ENCODE peak calls at places on chromosomes 11 and 22, in seven cellular contexts. G is OCI-LY7, D is HCT116, S is neural progenitor cell, Z is PC-3, U is GM23338, R is GM23248. I is an unnamed sample.

GRCh38 chr11:126415669-126416420 is 60.4 kb downstream of the ST3GAL4 start:
- DNase-seq in G (no peak), S (no peak), D (no peak), U (no peak), Z (no peak), R (no peak), I (peak)

GRCh38 chr11:61870429-61871039 is 20.8 kb downstream of the FADS3 start:
- DNase-seq in R (peak), S (no peak), Z (no peak), G (no peak), U (no peak), D (no peak), I (no peak)

GRCh38 chr22:24035296-24035695 is 24.2 kb downstream of the CABIN1 start:
- DNase-seq in S (no peak), D (no peak), Z (no peak), R (no peak), G (no peak), U (no peak), I (no peak)

GRCh38 chr11:13429836-13430235 is 33.2 kb downstream of the BTBD10 start:
- DNase-seq in S (no peak), D (no peak), G (no peak), U (no peak), Z (no peak), R (no peak), I (no peak)

GRCh38 chr11:19459240-19459639 is 218.5 kb upstream of the E2F8 start:
- DNase-seq in R (no peak), G (no peak), D (no peak), Z (no peak), S (no peak), U (no peak), I (no peak)

GRCh38 chr22:23790819-23791736 is 4.3 kb downstream of the SMARCB1 start:
- DNase-seq in G (no peak), Z (no peak), S (no peak), R (peak), U (no peak), D (no peak), I (peak)

GRCh38 chr11:76263657-76264056 is 57.4 kb upstream of the WNT11 start:
- DNase-seq in G (no peak), U (no peak), S (no peak), R (no peak), Z (no peak), D (no peak), I (no peak)

GRCh38 chr11:63609536-63609935 is 4.7 kb downstream of the PLAAT3 start:
- DNase-seq in Z (no peak), D (no peak), R (no peak), S (no peak), G (no peak), U (no peak), I (no peak)

GRCh38 chr11:90774727-90775572 is 552.1 kb upstream of the CHORDC1 start:
- DNase-seq in R (no peak), S (peak), Z (no peak), U (peak), D (no peak), G (no peak), I (no peak)

GRCh38 chr11:63916837-63917684 is at the start of gene RCOR2:
- DNase-seq in U (peak), D (no peak), R (peak), G (peak), Z (peak), S (peak), I (peak)

GRCh38 chr11:125551835-125552342 is 17.4 kb upstream of the EI24 start:
- DNase-seq in G (no peak), U (no peak), Z (no peak), D (no peak), S (no peak), R (no peak), I (no peak)

GRCh38 chr11:5291207-5291838 is 10.4 kb downstream of the OR51B4 start:
- DNase-seq in U (peak), Z (peak), G (peak), S (peak), R (peak), D (peak), I (peak)

GRCh38 chr11:57290288-57290687 is 34.5 kb downstream of the TNKS1BP1 start:
- DNase-seq in Z (peak), U (no peak), D (no peak), G (no peak), S (no peak), R (peak), I (no peak)

GRCh38 chr11:113992459-113993105 is 17.7 kb downstream of the HTR3A start:
- DNase-seq in R (no peak), D (no peak), U (peak), Z (no peak), G (no peak), S (peak), I (no peak)

GRCh38 chr11:76512851-76513653 is 68.2 kb downstream of the EMSY start:
- DNase-seq in R (peak), S (peak), D (peak), Z (peak), U (peak), G (peak), I (peak)

GRCh38 chr11:100612766-100613165 is 74.3 kb upstream of the ARHGAP42 start:
- DNase-seq in R (no peak), U (no peak), Z (peak), G (no peak), S (no peak), D (no peak), I (no peak)

GRCh38 chr11:27619936-27620335 is 80.3 kb downstream of the BDNF start:
- DNase-seq in G (no peak), R (no peak), U (no peak), S (no peak), Z (no peak), D (no peak), I (no peak)

GRCh38 chr22:28207281-28208030 is 288.4 kb upstream of the PITPNB start:
- DNase-seq in R (peak), U (no peak), G (no peak), Z (peak), D (no peak), S (no peak), I (no peak)

GRCh38 chr11:36411202-36411640 is 98.9 kb downstream of the TRAF6 start:
- DNase-seq in S (no peak), G (peak), D (no peak), Z (no peak), U (no peak), R (no peak), I (no peak)

GRCh38 chr22:37502342-37503182 is 16.4 kb upstream of the MFNG start:
- DNase-seq in Z (peak), U (no peak), G (no peak), R (no peak), D (no peak), S (no peak), I (peak)

GRCh38 chr11:72606362-72607100 is 67.7 kb downstream of the PDE2A start:
- DNase-seq in R (peak), S (no peak), D (no peak), U (no peak), G (no peak), Z (no peak), I (no peak)

GRCh38 chr22:38110008-38110862 is at the start of gene BAIAP2L2:
- DNase-seq in S (no peak), D (no peak), U (peak), R (no peak), G (no peak), Z (peak), I (peak)

GRCh38 chr11:94845622-94846021 is 77.5 kb downstream of the AMOTL1 start:
- DNase-seq in U (no peak), D (no peak), R (no peak), S (no peak), G (no peak), Z (peak), I (peak)

GRCh38 chr11:17406082-17406817 is 17.8 kb upstream of the KCNJ11 start:
- DNase-seq in Z (no peak), G (no peak), D (no peak), U (no peak), S (no peak), R (no peak), I (no peak)

GRCh38 chr11:84909740-84910139 is 717.4 kb downstream of the DLG2 start:
- DNase-seq in Z (no peak), D (no peak), R (no peak), U (peak), G (no peak), S (peak), I (no peak)

GRCh38 chr11:100920571-100920970 is 209.0 kb downstream of the PGR start:
- DNase-seq in D (no peak), Z (peak), G (no peak), R (no peak), U (no peak), S (no peak), I (no peak)

GRCh38 chr11:126963115-126963514 is 37.5 kb downstream of the KIRREL3 start:
- DNase-seq in R (no peak), G (no peak), D (no peak), Z (no peak), U (no peak), S (no peak), I (no peak)

GRCh38 chr11:123587044-123587443 is 67.4 kb downstream of the SCN3B start:
- DNase-seq in D (no peak), G (no peak), Z (peak), R (peak), S (no peak), U (no peak), I (peak)

GRCh38 chr22:50498322-50498861 is 9.1 kb downstream of the LMF2 start:
- DNase-seq in G (peak), S (peak), Z (peak), D (peak), R (peak), U (peak), I (peak)

GRCh38 chr22:33510429-33510904 is 409.8 kb downstream of the LARGE1 start:
- DNase-seq in D (no peak), G (no peak), Z (no peak), R (no peak), U (no peak), S (no peak), I (peak)

GRCh38 chr11:105181100-105181499 is 41.5 kb upstream of the CARD18 start:
- DNase-seq in U (no peak), R (peak), G (no peak), S (no peak), D (no peak), Z (peak), I (peak)

GRCh38 chr11:114398303-114398920 is 1.9 kb downstream of the C11orf71 start:
- DNase-seq in R (no peak), S (no peak), U (no peak), G (no peak), D (no peak), Z (peak), I (no peak)

GRCh38 chr11:64888761-64889511 is 10.5 kb upstream of the EHD1 start:
- DNase-seq in G (no peak), R (no peak), D (no peak), U (no peak), S (no peak), Z (peak), I (peak)

GRCh38 chr22:22935546-22936157 is 48.0 kb downstream of the IGLL5 start:
- DNase-seq in U (peak), Z (no peak), G (peak), R (no peak), S (no peak), D (no peak), I (no peak)

GRCh38 chr11:93668171-93668570 is 6.7 kb downstream of the CEP295 start:
- DNase-seq in U (no peak), D (no peak), Z (no peak), S (no peak), R (no peak), G (no peak), I (no peak)

GRCh38 chr11:502288-503178 is 4.5 kb downstream of the RNH1 start:
- DNase-seq in G (no peak), U (no peak), D (no peak), S (no peak), R (no peak), Z (no peak), I (no peak)
- H3K27ac ChIP-seq in G (no peak), U (no peak), D (no peak), S (no peak), R (peak), Z (no peak), I (no peak)

DNA sequence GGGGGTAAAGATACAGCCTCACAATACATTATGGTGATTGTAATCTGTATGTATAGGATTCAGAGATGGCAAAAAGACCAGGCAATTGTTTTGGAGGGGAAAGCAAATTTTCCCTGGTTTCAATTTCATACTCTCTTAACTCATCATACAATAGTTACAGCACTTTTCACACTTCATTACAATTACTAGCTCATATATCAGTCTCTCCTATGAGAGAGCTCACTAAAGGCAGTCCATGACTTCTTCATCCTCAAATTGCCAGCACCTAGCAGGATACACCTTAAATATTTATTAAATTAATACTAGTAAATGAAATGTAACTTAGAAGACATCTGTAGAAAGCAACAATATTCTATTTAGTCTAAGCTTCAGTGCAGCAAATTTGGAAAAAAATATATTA is 28.0 kb downstream of the PICALM start:
- DNase-seq in D (no peak), S (no peak), U (no peak), G (no peak), R (peak), Z (no peak), I (no peak)
- TF ChIP-seq EZH2phosphoT487 in D (no peak), S (no peak), U (no peak), G (no peak), R (no peak), Z (no peak), I (no peak)

GRCh38 chr22:35424081-35424480 is 24.1 kb downstream of the MCM5 start:
- DNase-seq in Z (no peak), G (no peak), S (no peak), D (no peak), U (no peak), R (no peak), I (no peak)
- H3K27ac ChIP-seq in Z (no peak), G (no peak), S (peak), D (no peak), U (no peak), R (no peak), I (no peak)

DNA sequence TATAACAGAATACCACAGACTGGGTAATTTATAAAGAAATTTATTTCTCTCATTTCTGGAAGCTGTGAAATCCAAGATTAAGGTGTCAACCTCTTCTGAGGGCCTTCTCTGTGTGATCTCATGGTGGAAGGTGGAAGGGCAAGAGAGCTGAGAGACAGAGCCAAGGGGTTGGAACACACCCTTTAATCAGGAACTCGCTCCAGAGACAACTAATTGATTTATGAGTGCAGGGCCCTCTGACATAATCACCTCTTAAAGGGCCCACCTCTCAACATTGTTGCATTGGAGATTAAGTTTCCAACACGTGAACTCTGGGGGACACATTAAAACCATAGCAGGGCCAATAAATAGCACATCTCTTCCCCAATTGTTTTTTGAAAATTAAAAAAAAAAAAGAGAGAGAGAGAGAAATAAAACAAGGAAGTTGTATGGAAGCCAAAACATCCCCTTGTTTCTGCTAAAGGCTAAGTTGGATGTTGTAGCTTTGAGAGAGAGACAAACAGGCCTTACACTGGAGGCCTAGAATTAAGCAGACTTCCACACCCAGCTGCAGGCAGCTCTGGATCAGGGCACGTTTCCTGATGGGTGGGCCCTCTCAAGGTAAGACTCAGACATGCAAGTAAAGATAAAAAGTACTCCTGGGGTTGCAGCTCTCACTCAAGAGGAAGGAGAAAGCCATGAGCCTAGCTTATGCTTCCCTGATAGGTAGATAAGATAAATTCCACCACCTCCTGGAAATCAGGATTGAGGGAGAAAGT is 64.1 kb upstream of the BIRC3 start:
- DNase-seq in D (no peak), R (no peak), G (no peak), Z (no peak), S (no peak), U (peak), I (peak)
- TF ChIP-seq EZH2phosphoT487 in D (no peak), R (no peak), G (no peak), Z (no peak), S (no peak), U (no peak), I (no peak)